ENCODE peak calls at places on chromosomes 12 and 14, in seven cellular contexts. N, H, O, R, Q, B and M are unnamed samples.

GRCh38 chr12:103495158-103495782 is 498 bp downstream of the C12orf42 start:
- DNase-seq in N (peak; percentile 51), H (peak; percentile 16), O (no peak), R (peak; percentile 45), Q (peak; percentile 85), B (peak; percentile 28), M (no peak)

GRCh38 chr14:68957688-68958248 is 21.3 kb downstream of the ACTN1 start:
- DNase-seq in N (no peak), H (no peak), O (no peak), R (no peak), Q (no peak), B (no peak), M (no peak)

GRCh38 chr14:93064411-93065271 is 51.1 kb downstream of the ITPK1 start:
- DNase-seq in N (no peak), H (no peak), O (no peak), R (no peak), Q (no peak), B (no peak), M (no peak)

GRCh38 chr12:111359231-111359913 is 9.5 kb downstream of the PHETA1 start:
- DNase-seq in N (no peak), H (peak; percentile 3), O (no peak), R (no peak), Q (no peak), B (no peak), M (peak; percentile 11)

GRCh38 chr14:95463173-95463901 is 53.1 kb downstream of the SYNE3 start:
- DNase-seq in N (no peak), H (peak; percentile 3), O (no peak), R (no peak), Q (no peak), B (no peak), M (no peak)

GRCh38 chr12:106106892-106107291 is 31.9 kb downstream of the NUAK1 start:
- DNase-seq in N (no peak), H (no peak), O (no peak), R (peak; percentile 26), Q (no peak), B (no peak), M (peak; percentile 71)

GRCh38 chr14:67680941-67681340 is 6.5 kb upstream of the VTI1B start:
- DNase-seq in N (no peak), H (no peak), O (no peak), R (no peak), Q (no peak), B (no peak), M (no peak)

GRCh38 chr14:62017651-62018230 is 255.5 kb downstream of the SNAPC1 start:
- DNase-seq in N (no peak), H (no peak), O (no peak), R (peak; percentile 36), Q (no peak), B (no peak), M (no peak)

GRCh38 chr14:104424406-104425072 is 155.0 kb upstream of the C14orf180 start:
- DNase-seq in N (no peak), H (no peak), O (no peak), R (no peak), Q (peak; percentile 82), B (no peak), M (no peak)

GRCh38 chr12:11689591-11690158 is 40.2 kb downstream of the ETV6 start:
- DNase-seq in N (no peak), H (no peak), O (no peak), R (no peak), Q (no peak), B (no peak), M (no peak)

GRCh38 chr14:105155071-105155651 is 13.4 kb downstream of the JAG2 start:
- DNase-seq in N (no peak), H (no peak), O (no peak), R (no peak), Q (no peak), B (no peak), M (no peak)

GRCh38 chr12:59164226-59164625 is 243.9 kb upstream of the LRIG3 start:
- DNase-seq in N (no peak), H (no peak), O (no peak), R (no peak), Q (no peak), B (no peak), M (no peak)

GRCh38 chr12:1357711-1358110 is 236.7 kb downstream of the FBXL14 start:
- DNase-seq in N (no peak), H (no peak), O (no peak), R (no peak), Q (no peak), B (no peak), M (no peak)

GRCh38 chr12:80813820-80814219 is 97.1 kb downstream of the MYF5 start:
- DNase-seq in N (no peak), H (no peak), O (no peak), R (no peak), Q (peak; percentile 66), B (no peak), M (no peak)

GRCh38 chr12:121064116-121064515 is 25.1 kb upstream of the OASL start:
- DNase-seq in N (no peak), H (no peak), O (no peak), R (no peak), Q (no peak), B (no peak), M (no peak)

GRCh38 chr12:51187370-51187987 is 14.5 kb upstream of the TFCP2 start:
- DNase-seq in N (no peak), H (no peak), O (no peak), R (no peak), Q (no peak), B (no peak), M (no peak)

GRCh38 chr14:88552859-88553258 is 1.9 kb downstream of the PTPN21 start:
- DNase-seq in N (no peak), H (no peak), O (no peak), R (no peak), Q (no peak), B (no peak), M (no peak)

GRCh38 chr12:132838464-132839080 is 9.9 kb upstream of the GOLGA3 start:
- DNase-seq in N (no peak), H (no peak), O (no peak), R (no peak), Q (no peak), B (no peak), M (no peak)

GRCh38 chr12:12899530-12900380 is 8.4 kb downstream of the GPRC5A start:
- DNase-seq in N (peak; percentile 24), H (peak; percentile 26), O (peak; percentile 86), R (peak; percentile 79), Q (no peak), B (no peak), M (peak; percentile 92)